ENCODE peak calls at places on chromosomes 16 and 17, in nine cellular contexts. R is left lung; B is adrenal gland; D is H1; F is breast epithelium; K is Peyer's patch; O is CD8-positive, alpha-beta memory T cell; G is naive thymus-derived CD4-positive, alpha-beta T cell; A is transverse colon. Y is an unnamed sample.

GRCh38 chr17:7404737-7405412 is 978 bp upstream of the TMEM256 start:
- DNase-seq in G (no peak), O (no peak), A (no peak), K (no peak), R (no peak), F (peak; percentile 74), B (peak; percentile 70), D (no peak), Y (peak; percentile 68)

GRCh38 chr17:59972778-59973177 is 8.2 kb upstream of the RNFT1 start:
- DNase-seq in F (no peak), B (no peak), A (no peak), K (no peak), D (no peak), R (no peak), G (no peak), O (no peak), Y (no peak)

GRCh38 chr16:84735846-84736586 is 36.2 kb downstream of the USP10 start:
- DNase-seq in B (no peak), O (peak; percentile 19), R (no peak), A (peak; percentile 79), F (no peak), K (no peak), D (no peak), G (peak; percentile 44), Y (peak; percentile 58)

GRCh38 chr16:87705780-87706277 is 60.0 kb downstream of the KLHDC4 start:
- DNase-seq in F (no peak), O (no peak), G (no peak), D (no peak), B (no peak), K (no peak), R (peak; percentile 57), A (no peak), Y (no peak)

GRCh38 chr17:57875109-57876022 is 25.5 kb upstream of the MRPS23 start:
- DNase-seq in A (peak; percentile 59), B (peak; percentile 92), F (peak; percentile 83), G (no peak), R (peak; percentile 80), O (no peak), D (peak; percentile 72), K (no peak), Y (no peak)

GRCh38 chr16:64102654-64103053 is 1019.2 kb downstream of the CDH11 start:
- DNase-seq in B (no peak), K (no peak), G (no peak), O (no peak), A (no peak), R (no peak), F (no peak), D (no peak), Y (no peak)

GRCh38 chr17:64377769-64378282 is 12.8 kb downstream of the PECAM1 start:
- DNase-seq in A (no peak), O (no peak), G (no peak), K (no peak), D (no peak), R (no peak), B (no peak), F (no peak), Y (no peak)

GRCh38 chr16:27461483-27462171 is 59.7 kb downstream of the IL21R start:
- DNase-seq in B (no peak), K (no peak), F (no peak), A (no peak), G (no peak), O (no peak), D (no peak), R (no peak), Y (no peak)

GRCh38 chr16:4200000-4200780 is 41.7 kb downstream of the SRL start:
- DNase-seq in O (no peak), D (no peak), F (peak; percentile 74), B (peak; percentile 85), K (peak; percentile 37), R (peak; percentile 63), G (no peak), A (peak; percentile 79), Y (no peak)

GRCh38 chr16:69188716-69189115 is 1.8 kb downstream of the SNTB2 start:
- DNase-seq in K (no peak), F (no peak), O (no peak), G (no peak), R (no peak), D (no peak), B (no peak), A (no peak), Y (no peak)

GRCh38 chr17:915416-916201 is 64.0 kb downstream of the NXN start:
- DNase-seq in D (no peak), O (no peak), G (no peak), K (no peak), R (no peak), F (no peak), B (no peak), A (no peak), Y (no peak)

GRCh38 chr17:29005936-29006438 is at the start of gene SEZ6:
- DNase-seq in R (peak; percentile 67), K (peak; percentile 18), A (peak; percentile 37), D (peak; percentile 29), F (peak; percentile 72), B (peak; percentile 78), G (peak; percentile 69), O (peak; percentile 32), Y (peak; percentile 52)

DNA sequence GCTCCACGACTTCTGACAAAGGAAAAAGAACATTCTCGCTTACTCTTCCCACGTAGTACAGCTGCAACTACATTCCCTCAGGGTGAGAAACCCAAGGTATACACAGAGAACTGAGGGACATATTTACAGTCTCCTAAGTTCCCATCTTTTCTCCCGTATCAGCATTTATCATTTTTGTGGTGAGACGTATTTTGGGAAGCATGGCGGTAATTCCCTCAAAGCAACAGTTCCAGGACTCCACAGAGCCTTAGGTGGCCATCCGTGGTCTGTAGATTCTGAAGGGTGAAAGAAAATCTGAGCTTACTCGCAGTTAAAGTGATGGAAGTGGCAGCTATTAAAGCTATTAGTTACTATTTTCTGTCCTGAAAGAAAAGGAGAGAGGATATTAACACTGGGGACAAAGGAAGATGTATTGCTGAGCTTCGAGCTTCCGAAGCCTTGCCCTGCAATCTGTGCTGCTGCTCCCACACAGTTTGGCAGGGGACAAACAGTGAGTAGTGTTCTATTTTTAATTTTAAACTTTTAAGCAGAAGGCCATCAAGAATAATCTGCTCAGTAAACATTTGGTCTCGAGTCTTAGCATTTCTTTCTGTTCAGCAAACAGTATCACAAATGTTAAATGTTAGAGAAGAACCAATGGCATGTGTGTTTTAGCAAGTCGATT is 1296.1 kb downstream of the CDH8 start:
- DNase-seq in F (no peak), A (no peak), G (no peak), R (no peak), D (no peak), K (no peak), O (no peak), B (no peak), Y (no peak)
- H3K9me3 ChIP-seq in F (no peaks in the 10 kb centered on the region), A (no peaks in the 10 kb centered on the region), G (no peaks in the 10 kb centered on the region), R (peaks cover 3% of the 10 kb centered on the region), D (no peaks in the 10 kb centered on the region), K (no peaks in the 10 kb centered on the region), O (no peaks in the 10 kb centered on the region), B (no peaks in the 10 kb centered on the region), Y (peaks cover 27% of the 10 kb centered on the region)

GRCh38 chr17:76138234-76138895 is 2.7 kb downstream of the FOXJ1 start:
- DNase-seq in K (no peak), R (no peak), A (no peak), O (no peak), D (no peak), B (no peak), F (no peak), G (no peak), Y (no peak)

GRCh38 chr17:76139801-76140660 is 1.0 kb downstream of the FOXJ1 start:
- DNase-seq in F (no peak), B (no peak), D (no peak), R (peak; percentile 70), O (peak; percentile 46), A (peak; percentile 49), K (no peak), G (peak; percentile 49), Y (peak; percentile 46)

GRCh38 chr17:76139261-76139752 is 1.7 kb downstream of the FOXJ1 start:
- DNase-seq in R (no peak), F (no peak), B (no peak), O (no peak), G (no peak), K (no peak), D (no peak), A (no peak), Y (no peak)

GRCh38 chr17:76137351-76138233 is 3.5 kb downstream of the FOXJ1 start:
- DNase-seq in R (no peak), A (no peak), D (no peak), O (no peak), F (no peak), B (no peak), G (no peak), K (no peak), Y (no peak)

DNA sequence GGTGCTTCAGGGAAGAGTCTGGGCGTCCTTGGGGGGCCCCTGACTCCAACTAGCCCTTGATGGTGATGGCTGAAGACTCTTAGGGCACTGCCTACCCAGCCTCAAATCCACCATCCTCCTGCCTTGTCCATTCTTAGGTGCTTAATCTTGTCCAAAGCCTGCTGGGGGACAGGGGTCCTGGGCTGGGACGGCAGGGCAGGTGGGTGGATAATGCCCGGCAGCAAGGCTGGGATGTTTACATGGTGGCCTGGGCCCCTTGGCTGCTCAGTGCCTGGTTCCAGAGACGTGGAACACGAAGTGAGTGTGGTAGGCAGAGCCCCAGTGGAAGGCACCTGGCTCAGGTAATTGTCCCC is 2.2 kb downstream of the FOXJ1 start:
- DNase-seq in A (no peak), R (no peak), F (no peak), K (no peak), B (no peak), D (no peak), O (no peak), G (no peak), Y (no peak)
- H3K27me3 ChIP-seq in A (peaks cover 67% of the 10 kb centered on the region), R (peaks cover 72% of the 10 kb centered on the region), F (peaks cover 14% of the 10 kb centered on the region), K (no peaks in the 10 kb centered on the region), B (peaks cover 53% of the 10 kb centered on the region), D (peaks cover 75% of the 10 kb centered on the region), O (no peaks in the 10 kb centered on the region), G (no peaks in the 10 kb centered on the region), Y (no peaks in the 10 kb centered on the region)

DNA sequence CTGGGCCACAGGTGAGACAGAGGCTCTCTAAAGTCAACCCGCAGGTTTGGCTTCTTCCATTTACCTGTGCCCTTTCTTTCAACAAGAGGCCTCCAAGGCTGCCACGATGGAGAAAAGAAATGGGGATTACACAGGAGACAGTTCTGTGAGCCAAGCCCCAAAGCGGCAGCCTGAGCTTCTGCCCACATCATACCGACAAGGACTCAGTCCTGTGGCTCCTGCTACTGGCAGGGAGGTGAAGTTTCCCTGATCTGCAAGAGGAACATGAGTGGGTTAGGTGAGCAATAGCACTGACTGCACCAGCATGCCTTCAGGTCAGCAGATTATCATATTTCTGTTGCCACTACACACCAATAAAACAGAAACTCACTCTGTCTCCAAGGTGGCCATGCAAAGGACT is 800.0 kb downstream of the KCNJ18 start:
- DNase-seq in G (no peak), O (no peak), B (no peak), K (no peak), R (no peak), A (no peak), F (no peak), D (no peak), Y (no peak)
- H3K9me3 ChIP-seq in G (peaks cover 8% of the 10 kb centered on the region), O (no peaks in the 10 kb centered on the region), B (no peaks in the 10 kb centered on the region), K (no peaks in the 10 kb centered on the region), R (peaks cover 54% of the 10 kb centered on the region), A (peaks cover 5% of the 10 kb centered on the region), F (peaks cover 32% of the 10 kb centered on the region), D (peaks cover 42% of the 10 kb centered on the region), Y (peaks cover 6% of the 10 kb centered on the region)

DNA sequence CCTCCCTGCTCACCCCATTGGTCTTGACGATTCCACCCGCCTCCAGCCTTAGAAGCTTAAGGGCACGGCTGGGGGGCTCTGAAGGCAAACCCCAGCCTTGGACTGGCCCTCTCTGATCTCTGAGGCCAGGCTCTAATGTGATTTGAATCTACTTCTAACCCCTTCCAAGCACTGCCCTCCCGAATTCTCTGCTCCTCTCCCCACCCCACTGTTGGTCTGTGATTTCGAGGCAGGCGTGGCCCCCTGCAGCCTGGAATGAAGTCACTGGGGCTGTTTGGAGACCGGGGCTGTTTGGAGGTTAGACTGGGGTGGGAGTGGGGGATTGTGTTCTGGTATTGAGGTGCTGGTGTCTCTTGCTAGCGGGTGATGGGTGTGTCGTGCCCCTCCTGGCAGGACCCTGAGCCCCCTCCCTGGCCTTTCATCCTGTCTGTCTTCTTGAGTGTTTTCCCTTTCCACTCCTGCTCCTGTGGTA is 2.2 kb downstream of the GRB7 start:
- DNase-seq in R (no peak), G (no peak), O (no peak), A (no peak), F (no peak), D (no peak), K (no peak), B (no peak), Y (no peak)
- H3K27me3 ChIP-seq in R (peaks cover 96% of the 10 kb centered on the region), G (no peaks in the 10 kb centered on the region), O (no peaks in the 10 kb centered on the region), A (peaks cover 39% of the 10 kb centered on the region), F (no peaks in the 10 kb centered on the region), D (no peaks in the 10 kb centered on the region), K (no peaks in the 10 kb centered on the region), B (peaks cover 41% of the 10 kb centered on the region), Y (no peaks in the 10 kb centered on the region)